ENCODE peak calls at places on chromosome 10, in four cellular contexts. D is type B pancreatic cell, H is B cell, C is T-cell. X is an unnamed sample.

GRCh38 chr10:119575998-119576397 is 20.8 kb downstream of the TIAL1 start:
- DNase-seq in C (no peak), D (no peak), H (no peak), X (no peak)

GRCh38 chr10:43197834-43198681 is 59.8 kb downstream of the CSGALNACT2 start:
- DNase-seq in H (peak; percentile 30), C (no peak), D (no peak), X (peak; percentile 12)

GRCh38 chr10:50739618-50740350 is at the start of gene ASAH2B:
- DNase-seq in C (peak; percentile 54), H (peak; percentile 45), D (peak; percentile 85), X (peak; percentile 75)

GRCh38 chr10:131899116-131899690 is 1.6 kb upstream of the PPP2R2D start:
- DNase-seq in D (no peak), C (no peak), H (no peak), X (no peak)

GRCh38 chr10:119495061-119495505 is 47.4 kb downstream of the RGS10 start:
- DNase-seq in D (no peak), H (no peak), C (no peak), X (no peak)

GRCh38 chr10:78283069-78283682 is 249.5 kb downstream of the RPS24 start:
- DNase-seq in D (no peak), C (no peak), H (no peak), X (no peak)

GRCh38 chr10:133039823-133040704 is 47.7 kb upstream of the ADGRA1 start:
- DNase-seq in D (no peak), H (no peak), C (no peak), X (no peak)

GRCh38 chr10:90447836-90448235 is 410.0 kb downstream of the HTR7 start:
- DNase-seq in D (no peak), H (no peak), C (no peak), X (no peak)

GRCh38 chr10:29757551-29758297 is 123.0 kb upstream of the SVIL start:
- DNase-seq in D (no peak), H (no peak), C (no peak), X (peak; percentile 34)

GRCh38 chr10:131184503-131184902 is 127.0 kb downstream of the TCERG1L start:
- DNase-seq in C (no peak), D (no peak), H (no peak), X (no peak)

GRCh38 chr10:73894245-73894971 is 16.5 kb upstream of the PLAU start:
- DNase-seq in C (no peak), D (no peak), H (no peak), X (peak; percentile 87)

GRCh38 chr10:74624501-74624900 is 201.9 kb upstream of the KAT6B start:
- DNase-seq in C (no peak), H (no peak), D (no peak), X (no peak)

GRCh38 chr10:15262036-15262713 is 93.7 kb upstream of the NMT2 start:
- DNase-seq in C (no peak), H (no peak), D (no peak), X (peak; percentile 9)

GRCh38 chr10:105950410-105950809 is 1214.1 kb downstream of the SORCS1 start:
- DNase-seq in D (no peak), H (no peak), C (no peak), X (peak; percentile 53)

GRCh38 chr10:13990392-13990805 is 340.3 kb downstream of the FRMD4A start:
- DNase-seq in C (no peak), H (no peak), D (no peak), X (peak; percentile 27)

GRCh38 chr10:46283217-46283944 is 3.4 kb upstream of the ANTXRL start:
- DNase-seq in C (no peak), D (peak; percentile 37), H (no peak), X (no peak)

GRCh38 chr10:132546567-132547420 is 9.2 kb downstream of the INPP5A start:
- DNase-seq in D (no peak), C (no peak), H (peak; percentile 75), X (no peak)

GRCh38 chr10:5492929-5493576 is 6.3 kb downstream of the CALML5 start:
- DNase-seq in H (no peak), D (no peak), C (no peak), X (no peak)

GRCh38 chr10:69639291-69640195 is 9.5 kb downstream of the FAM241B start:
- DNase-seq in C (peak; percentile 32), D (no peak), H (peak; percentile 70), X (peak; percentile 56)

GRCh38 chr10:116444527-116445142 is 17.0 kb downstream of the PNLIPRP3 start:
- DNase-seq in C (no peak), D (no peak), H (no peak), X (peak; percentile 27)

GRCh38 chr10:88457680-88458079 is 125.4 kb downstream of the RNLS start:
- DNase-seq in C (no peak), H (no peak), D (no peak), X (peak; percentile 75)

GRCh38 chr10:34908472-34908871 is 93.4 kb upstream of the PARD3 start:
- DNase-seq in D (no peak), C (no peak), H (no peak), X (no peak)

GRCh38 chr10:125866421-125867029 is 14.6 kb downstream of the DHX32 start:
- DNase-seq in H (no peak), C (no peak), D (no peak), X (no peak)

GRCh38 chr10:12250181-12250580 is 54.2 kb downstream of the CDC123 start:
- DNase-seq in C (no peak), H (no peak), D (no peak), X (no peak)

GRCh38 chr10:34031410-34031809 is 696.9 kb upstream of the NRP1 start:
- DNase-seq in D (no peak), C (no peak), H (no peak), X (peak; percentile 40)

GRCh38 chr10:22410394-22410793 is 65.1 kb downstream of the SPAG6 start:
- DNase-seq in C (no peak), H (no peak), D (no peak), X (no peak)

GRCh38 chr10:28807760-28808613 is 130.7 kb downstream of the BAMBI start:
- DNase-seq in C (no peak), H (no peak), D (no peak), X (peak; percentile 60)

GRCh38 chr10:35379226-35380137 is 43.2 kb downstream of the CCNY start:
- DNase-seq in D (no peak), C (peak; percentile 17), H (peak; percentile 81), X (peak; percentile 66)

GRCh38 chr10:52908483-52908882 is 135.9 kb upstream of the MBL2 start:
- DNase-seq in H (no peak), D (no peak), C (no peak), X (no peak)

GRCh38 chr10:120369831-120370230 is 87.2 kb upstream of the PLPP4 start:
- DNase-seq in H (no peak), D (no peak), C (no peak), X (no peak)

GRCh38 chr10:18650618-18651017 is 769 bp downstream of the NSUN6 start:
- DNase-seq in H (no peak), C (no peak), D (no peak), X (no peak)

GRCh38 chr10:103507235-103508191 is 14.0 kb downstream of the NEURL1 start:
- DNase-seq in H (no peak), C (no peak), D (no peak), X (no peak)

GRCh38 chr10:3874988-3875841 is 90.2 kb upstream of the KLF6 start:
- DNase-seq in D (no peak), H (peak; percentile 41), C (peak; percentile 36), X (no peak)

GRCh38 chr10:35911233-35911632 is 269.1 kb upstream of the FZD8 start:
- DNase-seq in H (no peak), C (no peak), D (no peak), X (no peak)

GRCh38 chr10:79178614-79179403 is 110.0 kb downstream of the ZMIZ1 start:
- DNase-seq in H (no peak), D (no peak), C (no peak), X (peak; percentile 94)

GRCh38 chr10:10798543-10799192 is 219.0 kb upstream of the CELF2 start:
- DNase-seq in D (no peak), C (no peak), H (no peak), X (peak; percentile 38)

GRCh38 chr10:132306951-132307751 is 599 bp downstream of the STK32C start:
- DNase-seq in C (no peak), H (peak; percentile 69), D (no peak), X (no peak)

GRCh38 chr10:9579110-9579705 is 1438.5 kb upstream of the CELF2 start:
- DNase-seq in H (no peak), C (no peak), D (no peak), X (peak; percentile 85)

X was measured in amniotic epithelial cell.